ENCODE peak calls at places on chromosomes 4 and X, in five cellular contexts. W, J, P, T and N are unnamed samples.

GRCh38 chr4:100525689-100526088 is 7.9 kb upstream of the EMCN start:
- DNase-seq in W (no peak), J (no peak), P (no peak), T (no peak), N (no peak)

GRCh38 chr4:173752610-173753009 is 222.6 kb upstream of the HAND2 start:
- DNase-seq in W (no peak), J (peak; percentile 65), P (peak; percentile 92), T (no peak), N (no peak)

GRCh38 chrX:154458954-154459829 is 1.1 kb downstream of the PLXNA3 start:
- DNase-seq in W (peak; percentile 30), J (no peak), P (no peak), T (no peak), N (no peak)

GRCh38 chr4:33160126-33160525 is 2440.0 kb downstream of the PCDH7 start:
- DNase-seq in W (no peak), J (peak; percentile 20), P (peak; percentile 53), T (no peak), N (no peak)

GRCh38 chrX:107823456-107823855 is 2.2 kb upstream of the MID2 start:
- DNase-seq in W (no peak), J (no peak), P (no peak), T (no peak), N (no peak)

GRCh38 chrX:39309018-39309620 is 507.9 kb downstream of the MID1IP1 start:
- DNase-seq in W (no peak), J (no peak), P (no peak), T (no peak), N (no peak)

GRCh38 chrX:49060914-49061313 is 2.1 kb downstream of the CCDC120 start:
- DNase-seq in W (no peak), J (no peak), P (no peak), T (no peak), N (no peak)

GRCh38 chr4:105389167-105389566 is 84.7 kb downstream of the PPA2 start:
- DNase-seq in W (no peak), J (no peak), P (no peak), T (no peak), N (no peak)

GRCh38 chr4:7127591-7127990 is 59.7 kb upstream of the GRPEL1 start:
- DNase-seq in W (no peak), J (no peak), P (no peak), T (no peak), N (no peak)

GRCh38 chr4:47213971-47214370 is 182.6 kb downstream of the GABRB1 start:
- DNase-seq in W (no peak), J (no peak), P (no peak), T (no peak), N (no peak)

GRCh38 chrX:123277821-123278220 is 93.7 kb downstream of the GRIA3 start:
- DNase-seq in W (no peak), J (no peak), P (peak; percentile 4), T (no peak), N (no peak)
- TF ChIP-seq CTCF in W (no peak), J (no peak), P (no peak), T (no peak), N (no peak)

DNA sequence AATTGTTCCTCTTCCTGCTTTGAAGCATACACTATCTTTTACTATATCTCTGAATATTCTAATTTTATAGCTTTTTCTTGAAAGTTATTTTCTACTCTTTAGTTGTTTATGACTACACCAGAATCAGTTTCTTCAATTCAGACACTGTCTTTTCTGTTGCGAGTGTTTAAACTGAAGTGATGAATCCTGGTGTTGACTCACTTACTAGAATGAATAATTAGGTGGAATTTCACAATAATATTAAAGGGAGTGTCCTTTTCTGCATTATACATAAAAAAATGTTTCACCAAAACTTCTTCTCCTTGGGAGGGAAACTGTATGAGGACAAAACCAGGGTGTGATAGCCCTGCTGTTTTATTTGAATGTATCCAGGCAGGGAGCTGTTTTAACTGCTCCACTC is 1383.1 kb downstream of the C4orf33 start:
- DNase-seq in W (no peak), J (no peak), P (no peak), T (no peak), N (no peak)
- TF ChIP-seq CTCF in W (no peak), J (no peak), P (no peak), T (no peak), N (no peak)

GRCh38 chrX:131831185-131831520 is 191.9 kb upstream of the STK26 start:
- DNase-seq in W (no peak), J (no peak), P (no peak), T (no peak), N (no peak)

GRCh38 chrX:131830400-131831184 is 192.5 kb upstream of the STK26 start:
- DNase-seq in W (no peak), J (peak; percentile 76), P (peak; percentile 89), T (no peak), N (peak; percentile 73)

GRCh38 chrX:131826572-131826971 is 196.5 kb upstream of the STK26 start:
- DNase-seq in W (no peak), J (no peak), P (no peak), T (no peak), N (no peak)

GRCh38 chrX:131828482-131828881 is 194.6 kb upstream of the STK26 start:
- DNase-seq in W (no peak), J (no peak), P (peak; percentile 32), T (no peak), N (no peak)

DNA sequence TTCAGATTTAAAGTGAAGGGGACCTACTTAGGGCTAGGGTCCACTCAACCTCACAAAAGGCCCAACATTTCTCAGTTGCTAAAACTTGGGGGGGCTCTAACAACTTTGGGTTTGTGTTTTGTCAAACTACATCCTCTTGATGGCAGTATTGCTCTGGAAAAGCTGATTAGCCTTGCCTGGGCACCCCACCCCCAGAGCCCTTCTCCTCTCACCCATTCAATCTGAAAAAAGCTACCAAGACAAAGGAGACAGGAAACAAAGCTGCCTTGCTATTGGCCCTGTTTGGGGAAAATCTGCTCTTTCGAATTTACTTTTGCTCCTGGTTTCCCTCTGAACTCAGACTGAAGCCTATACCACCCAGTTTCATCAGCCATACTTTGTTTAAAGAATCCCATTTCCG is 195.2 kb upstream of the STK26 start:
- DNase-seq in W (no peak), J (peak; percentile 38), P (peak; percentile 77), T (no peak), N (no peak)
- TF ChIP-seq CTCF in W (no peak), J (no peak), P (peak; percentile 54), T (no peak), N (peak; percentile 49)

DNA sequence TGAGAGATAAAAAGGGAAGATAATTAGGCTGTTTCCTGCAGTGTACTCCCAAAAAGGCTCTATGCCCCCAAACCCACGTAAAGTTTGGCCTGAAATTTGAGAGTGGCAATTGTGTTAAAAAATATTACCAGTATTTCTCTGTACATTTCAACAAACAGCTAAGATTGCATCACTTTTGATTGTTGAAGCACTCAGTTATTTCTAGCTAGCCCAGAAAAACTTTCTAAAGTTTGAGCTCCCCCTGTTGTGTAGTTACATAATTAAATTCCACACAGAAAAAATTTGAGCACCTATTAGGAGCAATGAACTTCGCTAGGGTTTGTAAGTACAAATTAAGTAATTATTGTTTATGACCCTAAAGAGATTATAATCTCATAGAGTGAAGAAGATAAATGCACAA is 109.4 kb downstream of the DLG3 start:
- DNase-seq in W (no peak), J (no peak), P (peak; percentile 13), T (no peak), N (no peak)
- TF ChIP-seq CTCF in W (peak; percentile 30), J (no peak), P (no peak), T (no peak), N (peak; percentile 20)

GRCh38 chrX:24990585-24990984 is 25.2 kb downstream of the ARX start:
- DNase-seq in W (no peak), J (no peak), P (peak; percentile 54), T (no peak), N (no peak)
- TF ChIP-seq CTCF in W (no peak), J (no peak), P (peak; percentile 22), T (no peak), N (peak; percentile 35)

GRCh38 chr4:16642897-16643296 is 255.5 kb downstream of the LDB2 start:
- DNase-seq in W (no peak), J (no peak), P (no peak), T (no peak), N (no peak)
- TF ChIP-seq CTCF in W (no peak), J (no peak), P (no peak), T (no peak), N (no peak)

GRCh38 chrX:16462912-16463311 is 187.0 kb upstream of the S100G start:
- DNase-seq in W (no peak), J (no peak), P (no peak), T (no peak), N (no peak)

GRCh38 chrX:16466640-16467432 is 183.1 kb upstream of the S100G start:
- DNase-seq in W (no peak), J (no peak), P (no peak), T (no peak), N (no peak)

GRCh38 chrX:16465081-16465876 is 184.7 kb upstream of the S100G start:
- DNase-seq in W (no peak), J (no peak), P (no peak), T (no peak), N (no peak)

GRCh38 chrX:16461968-16462367 is 188.0 kb upstream of the S100G start:
- DNase-seq in W (no peak), J (no peak), P (no peak), T (no peak), N (no peak)

DNA sequence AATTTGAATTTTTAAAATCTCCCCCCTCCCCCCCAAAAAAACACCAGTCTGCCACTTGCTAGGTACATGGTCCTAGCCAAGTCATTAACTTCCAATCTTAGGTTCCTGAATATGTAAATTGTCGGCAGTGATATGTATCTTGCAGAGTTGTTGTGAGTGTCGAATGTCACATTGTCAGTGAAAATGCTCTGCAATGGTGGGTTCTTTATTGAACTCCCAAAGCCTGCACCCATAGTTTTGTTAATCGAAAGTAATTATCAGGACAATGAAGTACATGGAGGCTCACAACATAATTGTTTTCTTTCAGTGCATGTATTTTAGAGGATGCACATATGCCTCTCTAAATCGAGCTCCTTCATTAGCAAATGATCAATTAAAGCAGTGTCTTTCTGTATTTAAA is 185.6 kb upstream of the S100G start:
- DNase-seq in W (no peak), J (no peak), P (peak; percentile 41), T (no peak), N (no peak)
- TF ChIP-seq CTCF in W (no peak), J (no peak), P (no peak), T (no peak), N (no peak)